ENCODE peak calls at places on chromosomes 2 and 18, in eight cellular contexts. One of them, this sample, is unnamed.

GRCh38 chr2:54103454-54104314 is 11.7 kb upstream of the ACYP2 start:
- DNase-seq in GM12865: peak
- DNase-seq in activated B cell treated with CpG ODN at 0.5 μM for 24 hours: peak
- DNase-seq in thoracic aorta: no peak
- DNase-seq in AG10803: peak
- DNase-seq in OCI-LY7: peak
- DNase-seq in mesothelial cell of epicardium: no peak
- DNase-seq in prostate gland: no peak
- DNase-seq in this sample: peak

GRCh38 chr2:205372141-205372540 is 310.2 kb upstream of the NRP2 start:
- DNase-seq in thoracic aorta: no peak
- DNase-seq in GM12865: no peak
- DNase-seq in mesothelial cell of epicardium: no peak
- DNase-seq in OCI-LY7: no peak
- DNase-seq in prostate gland: no peak
- DNase-seq in AG10803: peak
- DNase-seq in activated B cell treated with CpG ODN at 0.5 μM for 24 hours: no peak
- DNase-seq in this sample: no peak

GRCh38 chr18:23231340-23232021 is 96.2 kb downstream of the CABLES1 start:
- DNase-seq in prostate gland: no peak
- DNase-seq in thoracic aorta: peak
- DNase-seq in activated B cell treated with CpG ODN at 0.5 μM for 24 hours: peak
- DNase-seq in mesothelial cell of epicardium: no peak
- DNase-seq in OCI-LY7: peak
- DNase-seq in GM12865: peak
- DNase-seq in AG10803: peak
- DNase-seq in this sample: peak

GRCh38 chr2:10489842-10490555 is 41.9 kb upstream of the ODC1 start:
- DNase-seq in prostate gland: no peak
- DNase-seq in activated B cell treated with CpG ODN at 0.5 μM for 24 hours: no peak
- DNase-seq in mesothelial cell of epicardium: no peak
- DNase-seq in GM12865: no peak
- DNase-seq in OCI-LY7: no peak
- DNase-seq in AG10803: peak
- DNase-seq in thoracic aorta: no peak
- DNase-seq in this sample: no peak

GRCh38 chr2:216453955-216454614 is 41.8 kb downstream of the SMARCAL1 start:
- DNase-seq in thoracic aorta: no peak
- DNase-seq in GM12865: no peak
- DNase-seq in activated B cell treated with CpG ODN at 0.5 μM for 24 hours: no peak
- DNase-seq in AG10803: no peak
- DNase-seq in OCI-LY7: no peak
- DNase-seq in prostate gland: no peak
- DNase-seq in mesothelial cell of epicardium: no peak
- DNase-seq in this sample: no peak

GRCh38 chr2:56680971-56681631 is 497.3 kb downstream of the CCDC85A start:
- DNase-seq in AG10803: peak
- DNase-seq in GM12865: no peak
- DNase-seq in OCI-LY7: no peak
- DNase-seq in activated B cell treated with CpG ODN at 0.5 μM for 24 hours: no peak
- DNase-seq in thoracic aorta: no peak
- DNase-seq in mesothelial cell of epicardium: no peak
- DNase-seq in prostate gland: no peak
- DNase-seq in this sample: no peak

GRCh38 chr2:1072258-1072657 is 121.6 kb downstream of the SNTG2 start:
- DNase-seq in mesothelial cell of epicardium: no peak
- DNase-seq in OCI-LY7: no peak
- DNase-seq in prostate gland: no peak
- DNase-seq in GM12865: no peak
- DNase-seq in activated B cell treated with CpG ODN at 0.5 μM for 24 hours: no peak
- DNase-seq in AG10803: no peak
- DNase-seq in thoracic aorta: no peak
- DNase-seq in this sample: no peak

GRCh38 chr2:46371858-46372257 is 74.7 kb downstream of the EPAS1 start:
- DNase-seq in activated B cell treated with CpG ODN at 0.5 μM for 24 hours: no peak
- DNase-seq in mesothelial cell of epicardium: no peak
- DNase-seq in prostate gland: no peak
- DNase-seq in GM12865: no peak
- DNase-seq in thoracic aorta: no peak
- DNase-seq in OCI-LY7: no peak
- DNase-seq in AG10803: no peak
- DNase-seq in this sample: no peak

GRCh38 chr2:129735576-129735975 is 243.9 kb upstream of the RAB6C start:
- DNase-seq in OCI-LY7: no peak
- DNase-seq in GM12865: no peak
- DNase-seq in AG10803: no peak
- DNase-seq in prostate gland: no peak
- DNase-seq in thoracic aorta: no peak
- DNase-seq in mesothelial cell of epicardium: no peak
- DNase-seq in activated B cell treated with CpG ODN at 0.5 μM for 24 hours: no peak
- DNase-seq in this sample: no peak

GRCh38 chr2:98004071-98004470 is 8.3 kb upstream of the TMEM131 start:
- DNase-seq in GM12865: no peak
- DNase-seq in mesothelial cell of epicardium: no peak
- DNase-seq in OCI-LY7: no peak
- DNase-seq in thoracic aorta: no peak
- DNase-seq in activated B cell treated with CpG ODN at 0.5 μM for 24 hours: no peak
- DNase-seq in prostate gland: no peak
- DNase-seq in AG10803: no peak
- DNase-seq in this sample: no peak

GRCh38 chr2:239882335-239882734 is 142.8 kb downstream of the NDUFA10 start:
- DNase-seq in GM12865: peak
- DNase-seq in OCI-LY7: peak
- DNase-seq in prostate gland: peak
- DNase-seq in activated B cell treated with CpG ODN at 0.5 μM for 24 hours: no peak
- DNase-seq in thoracic aorta: no peak
- DNase-seq in mesothelial cell of epicardium: no peak
- DNase-seq in AG10803: peak
- DNase-seq in this sample: peak

DNA sequence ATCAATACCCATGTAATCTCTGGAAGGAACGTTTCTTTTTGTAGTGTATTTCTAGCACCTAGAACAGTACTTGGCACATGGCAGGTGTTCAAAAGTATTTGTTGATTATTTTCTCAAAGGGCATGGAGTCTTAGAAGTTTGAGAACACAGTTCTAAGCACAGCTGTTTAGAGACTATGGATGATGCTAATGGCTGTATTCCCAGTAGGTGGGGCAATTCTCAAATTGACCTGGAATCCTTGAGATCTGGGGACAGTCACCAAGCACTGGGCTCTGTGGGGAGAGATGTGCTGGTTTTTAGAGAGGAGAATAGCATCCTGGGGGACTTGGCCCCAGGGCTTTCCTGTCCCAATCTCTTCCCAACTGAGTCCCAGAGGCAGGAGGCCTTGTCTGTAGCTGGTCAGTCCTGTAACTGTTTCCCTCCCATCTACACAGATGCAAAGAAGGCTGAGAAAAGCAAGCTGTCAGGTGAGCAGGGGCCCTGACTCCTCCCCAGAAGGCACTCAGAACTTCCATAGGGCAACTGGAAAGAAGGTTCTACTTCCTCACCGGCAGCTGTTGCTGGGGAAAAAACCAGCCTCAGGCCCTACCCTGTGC is 17.5 kb upstream of the IL36G start:
- DNase-seq in activated B cell treated with CpG ODN at 0.5 μM for 24 hours: no peak
- DNase-seq in AG10803: no peak
- DNase-seq in OCI-LY7: no peak
- DNase-seq in mesothelial cell of epicardium: no peak
- DNase-seq in thoracic aorta: no peak
- DNase-seq in prostate gland: no peak
- DNase-seq in GM12865: no peak
- DNase-seq in this sample: no peak
- TF ChIP-seq CTCF in activated B cell treated with CpG ODN at 0.5 μM for 24 hours: no peak
- TF ChIP-seq CTCF in AG10803: no peak
- TF ChIP-seq CTCF in OCI-LY7: peak
- TF ChIP-seq CTCF in mesothelial cell of epicardium: no peak
- TF ChIP-seq CTCF in thoracic aorta: no peak
- TF ChIP-seq CTCF in prostate gland: no peak
- TF ChIP-seq CTCF in GM12865: no peak
- TF ChIP-seq CTCF in this sample: no peak

DNA sequence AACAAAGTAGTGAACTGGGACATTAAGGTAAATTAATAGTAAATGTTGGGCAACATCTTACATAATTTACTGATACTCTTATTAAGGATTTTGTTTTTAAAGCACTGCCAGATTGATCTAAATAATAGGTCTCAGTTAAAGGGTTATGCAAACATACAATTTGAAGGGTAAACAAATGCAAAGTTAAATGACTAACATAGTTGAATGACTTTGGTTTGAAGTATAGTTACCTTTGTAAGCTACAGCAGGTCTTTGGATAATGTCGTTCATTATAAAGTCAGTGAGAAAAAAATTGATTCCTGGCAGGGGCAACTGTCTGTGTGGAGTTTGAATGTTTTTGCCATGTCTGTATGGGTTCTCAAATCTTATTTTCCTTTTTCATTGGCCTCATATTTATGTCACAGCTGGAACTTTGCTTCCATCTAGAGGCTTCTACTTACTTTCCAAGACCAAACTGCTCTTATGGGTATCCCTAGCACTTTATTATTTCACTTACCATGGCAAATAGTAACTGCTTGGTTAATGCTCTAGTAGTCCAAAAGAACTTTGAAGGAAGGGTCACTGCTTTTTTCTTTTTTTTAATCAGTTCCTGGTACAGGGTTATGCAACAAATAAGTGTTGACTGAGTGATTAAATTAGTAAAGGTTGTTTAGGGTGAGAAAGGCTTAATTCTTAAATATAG is 107.8 kb downstream of the NBEAL1 start:
- DNase-seq in GM12865: peak
- DNase-seq in mesothelial cell of epicardium: no peak
- DNase-seq in OCI-LY7: no peak
- DNase-seq in prostate gland: no peak
- DNase-seq in thoracic aorta: no peak
- DNase-seq in AG10803: no peak
- DNase-seq in activated B cell treated with CpG ODN at 0.5 μM for 24 hours: no peak
- DNase-seq in this sample: no peak
- TF ChIP-seq CTCF in GM12865: no peak
- TF ChIP-seq CTCF in mesothelial cell of epicardium: no peak
- TF ChIP-seq CTCF in OCI-LY7: peak
- TF ChIP-seq CTCF in prostate gland: no peak
- TF ChIP-seq CTCF in thoracic aorta: no peak
- TF ChIP-seq CTCF in AG10803: no peak
- TF ChIP-seq CTCF in activated B cell treated with CpG ODN at 0.5 μM for 24 hours: no peak
- TF ChIP-seq CTCF in this sample: peak

GRCh38 chr18:78976697-78977626 is 2.7 kb upstream of the SALL3 start:
- DNase-seq in thoracic aorta: no peak
- DNase-seq in activated B cell treated with CpG ODN at 0.5 μM for 24 hours: no peak
- DNase-seq in AG10803: no peak
- DNase-seq in prostate gland: no peak
- DNase-seq in mesothelial cell of epicardium: no peak
- DNase-seq in GM12865: no peak
- DNase-seq in OCI-LY7: no peak
- DNase-seq in this sample: no peak

GRCh38 chr18:78974115-78974740 is 5.4 kb upstream of the SALL3 start:
- DNase-seq in thoracic aorta: no peak
- DNase-seq in mesothelial cell of epicardium: no peak
- DNase-seq in prostate gland: no peak
- DNase-seq in activated B cell treated with CpG ODN at 0.5 μM for 24 hours: no peak
- DNase-seq in GM12865: no peak
- DNase-seq in AG10803: no peak
- DNase-seq in OCI-LY7: no peak
- DNase-seq in this sample: no peak

GRCh38 chr18:78975282-78975681 is 4.3 kb upstream of the SALL3 start:
- DNase-seq in activated B cell treated with CpG ODN at 0.5 μM for 24 hours: no peak
- DNase-seq in thoracic aorta: no peak
- DNase-seq in prostate gland: no peak
- DNase-seq in OCI-LY7: no peak
- DNase-seq in AG10803: no peak
- DNase-seq in GM12865: no peak
- DNase-seq in mesothelial cell of epicardium: no peak
- DNase-seq in this sample: no peak

GRCh38 chr18:78977627-78978271 is 1.9 kb upstream of the SALL3 start:
- DNase-seq in AG10803: no peak
- DNase-seq in GM12865: no peak
- DNase-seq in OCI-LY7: no peak
- DNase-seq in thoracic aorta: no peak
- DNase-seq in prostate gland: no peak
- DNase-seq in mesothelial cell of epicardium: no peak
- DNase-seq in activated B cell treated with CpG ODN at 0.5 μM for 24 hours: no peak
- DNase-seq in this sample: no peak

DNA sequence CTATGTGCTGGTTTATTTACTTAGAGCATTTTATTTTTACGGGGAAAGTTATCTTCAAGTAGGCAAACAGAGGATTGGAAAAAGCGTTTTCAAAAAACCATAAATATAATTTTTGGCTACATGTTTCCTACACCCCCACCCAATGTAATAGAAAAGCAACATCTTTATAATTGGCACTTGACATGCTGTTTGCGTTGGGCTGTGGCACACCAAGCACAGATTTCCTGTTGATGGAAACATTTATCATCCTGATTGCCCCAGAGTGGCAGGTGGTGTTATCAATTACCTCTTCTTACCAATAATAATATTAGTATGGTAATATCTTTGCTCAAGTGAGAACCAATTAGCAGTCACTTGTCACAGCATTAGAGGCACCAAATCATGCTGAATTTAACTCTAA is 3.9 kb upstream of the SALL3 start:
- DNase-seq in mesothelial cell of epicardium: no peak
- DNase-seq in GM12865: no peak
- DNase-seq in prostate gland: no peak
- DNase-seq in activated B cell treated with CpG ODN at 0.5 μM for 24 hours: no peak
- DNase-seq in OCI-LY7: no peak
- DNase-seq in AG10803: no peak
- DNase-seq in thoracic aorta: no peak
- DNase-seq in this sample: no peak
- TF ChIP-seq CTCF in mesothelial cell of epicardium: no peak
- TF ChIP-seq CTCF in GM12865: no peak
- TF ChIP-seq CTCF in prostate gland: no peak
- TF ChIP-seq CTCF in activated B cell treated with CpG ODN at 0.5 μM for 24 hours: no peak
- TF ChIP-seq CTCF in OCI-LY7: no peak
- TF ChIP-seq CTCF in AG10803: no peak
- TF ChIP-seq CTCF in thoracic aorta: no peak
- TF ChIP-seq CTCF in this sample: no peak

GRCh38 chr18:7566587-7567486 is at the start of gene PTPRM:
- DNase-seq in mesothelial cell of epicardium: peak
- DNase-seq in GM12865: peak
- DNase-seq in prostate gland: peak
- DNase-seq in AG10803: peak
- DNase-seq in activated B cell treated with CpG ODN at 0.5 μM for 24 hours: peak
- DNase-seq in thoracic aorta: peak
- DNase-seq in OCI-LY7: no peak
- DNase-seq in this sample: peak
- TF ChIP-seq CTCF in mesothelial cell of epicardium: peak
- TF ChIP-seq CTCF in GM12865: peak
- TF ChIP-seq CTCF in prostate gland: peak
- TF ChIP-seq CTCF in AG10803: no peak
- TF ChIP-seq CTCF in activated B cell treated with CpG ODN at 0.5 μM for 24 hours: no peak
- TF ChIP-seq CTCF in thoracic aorta: peak
- TF ChIP-seq CTCF in OCI-LY7: no peak
- TF ChIP-seq CTCF in this sample: peak

DNA sequence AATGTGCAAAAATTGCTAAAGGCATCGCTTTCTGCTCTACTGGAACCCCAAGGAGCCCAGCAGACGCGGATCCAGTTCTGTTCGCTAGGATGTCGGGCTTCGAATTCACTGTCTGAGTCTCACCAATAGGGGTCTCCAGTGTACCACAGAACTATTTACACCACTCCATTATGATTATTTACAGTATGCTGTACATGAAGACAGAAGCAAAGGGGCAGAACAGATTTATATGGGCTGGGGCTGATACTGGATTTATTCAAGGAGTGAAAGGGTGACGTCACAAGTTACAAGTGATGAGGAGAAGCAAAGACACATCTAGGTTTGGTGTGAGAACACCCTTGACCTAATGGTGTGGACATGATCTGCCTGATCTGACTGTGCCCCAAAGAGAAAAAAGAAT is 185.3 kb upstream of the ATP5MC3 start:
- DNase-seq in activated B cell treated with CpG ODN at 0.5 μM for 24 hours: no peak
- DNase-seq in AG10803: peak
- DNase-seq in mesothelial cell of epicardium: no peak
- DNase-seq in prostate gland: peak
- DNase-seq in OCI-LY7: peak
- DNase-seq in GM12865: peak
- DNase-seq in thoracic aorta: no peak
- DNase-seq in this sample: peak
- TF ChIP-seq CTCF in activated B cell treated with CpG ODN at 0.5 μM for 24 hours: peak
- TF ChIP-seq CTCF in AG10803: peak
- TF ChIP-seq CTCF in mesothelial cell of epicardium: peak
- TF ChIP-seq CTCF in prostate gland: no peak
- TF ChIP-seq CTCF in OCI-LY7: peak
- TF ChIP-seq CTCF in GM12865: peak
- TF ChIP-seq CTCF in thoracic aorta: peak
- TF ChIP-seq CTCF in this sample: peak